ENCODE peak calls at places on chromosomes 11 and 22, in six cellular contexts. Z, A, D, Q, L and M are unnamed samples.

GRCh38 chr11:28133146-28133545 is 25.0 kb downstream of the METTL15 start:
- DNase-seq in Q (no peak), L (peak), D (no peak), Z (no peak), A (peak), M (peak)

GRCh38 chr11:133934599-133935550 is 21.9 kb downstream of the IGSF9B start:
- DNase-seq in Q (no peak), L (peak), A (peak), D (peak), Z (peak), M (no peak)

GRCh38 chr11:72668645-72669347 is 5.4 kb downstream of the PDE2A start:
- DNase-seq in Q (no peak), Z (no peak), D (peak), L (no peak), A (no peak), M (no peak)

GRCh38 chr22:31193092-31193491 is 19.0 kb upstream of the LIMK2 start:
- DNase-seq in Z (no peak), L (no peak), A (no peak), D (peak), Q (no peak), M (no peak)

GRCh38 chr11:94658386-94658785 is 91.2 kb downstream of the PIWIL4 start:
- DNase-seq in Q (no peak), Z (no peak), L (no peak), A (no peak), D (peak), M (no peak)

GRCh38 chr11:79493555-79494171 is 52.8 kb upstream of the TENM4 start:
- DNase-seq in Z (peak), Q (peak), D (peak), L (peak), A (peak), M (peak)

GRCh38 chr22:19691721-19692341 is 22.5 kb upstream of the SEPTIN5 start:
- DNase-seq in L (peak), D (peak), Z (no peak), Q (no peak), A (peak), M (peak)

GRCh38 chr11:47467372-47467771 is 18.4 kb upstream of the RAPSN start:
- DNase-seq in A (no peak), Z (peak), D (peak), L (no peak), Q (no peak), M (no peak)

GRCh38 chr11:28701760-28702449 is 593.7 kb downstream of the METTL15 start:
- DNase-seq in Q (no peak), L (peak), D (no peak), Z (no peak), A (no peak), M (no peak)

GRCh38 chr22:31122196-31122531 is 602 bp upstream of the INPP5J start:
- DNase-seq in A (no peak), D (no peak), Q (no peak), L (no peak), Z (no peak), M (no peak)

GRCh38 chr11:65432133-65432650 is 9.6 kb downstream of the NEAT1 start:
- DNase-seq in A (peak), D (no peak), Z (no peak), Q (no peak), L (peak), M (peak)

GRCh38 chr11:111910637-111911562 is 670 bp downstream of the CRYAB start:
- DNase-seq in Q (no peak), D (no peak), Z (no peak), L (no peak), A (no peak), M (no peak)

GRCh38 chr11:48172818-48173609 is 43.6 kb upstream of the OR4B1 start:
- DNase-seq in L (peak), A (peak), D (peak), Z (peak), Q (peak), M (peak)

GRCh38 chr11:34639545-34639944 is 18.7 kb downstream of the EHF start:
- DNase-seq in D (no peak), Z (peak), A (no peak), L (no peak), Q (no peak), M (no peak)

GRCh38 chr22:37486224-37486845 is at the start of gene MFNG:
- DNase-seq in L (no peak), D (peak), Q (peak), Z (peak), A (no peak), M (peak)

GRCh38 chr22:32644252-32645100 is 157.0 kb upstream of the TIMP3 start:
- DNase-seq in A (no peak), D (peak), Q (peak), L (peak), Z (peak), M (peak)

GRCh38 chr22:37765953-37766566 is 41.7 kb upstream of the GCAT start:
- DNase-seq in Z (no peak), Q (no peak), L (no peak), D (no peak), A (no peak), M (no peak)

GRCh38 chr11:124763156-124763947 is 1.3 kb upstream of the ESAM start:
- DNase-seq in D (peak), Z (peak), Q (peak), A (peak), L (peak), M (peak)
- H3K4me3 ChIP-seq in D (peak), Z (peak), Q (peak), A (peak), L (peak), M (peak)

GRCh38 chr22:36125994-36126531 is 34.5 kb downstream of the APOL3 start:
- DNase-seq in L (no peak), D (no peak), A (no peak), Q (no peak), Z (no peak), M (no peak)

GRCh38 chr22:36125434-36125833 is 35.1 kb downstream of the APOL3 start:
- DNase-seq in L (no peak), Z (no peak), D (no peak), A (no peak), Q (no peak), M (no peak)

GRCh38 chr22:36123673-36124630 is 36.6 kb downstream of the APOL3 start:
- DNase-seq in Q (peak), Z (peak), D (peak), L (peak), A (peak), M (peak)
- H3K4me3 ChIP-seq in Q (no peak), Z (peak), D (no peak), L (peak), A (peak), M (peak)

DNA sequence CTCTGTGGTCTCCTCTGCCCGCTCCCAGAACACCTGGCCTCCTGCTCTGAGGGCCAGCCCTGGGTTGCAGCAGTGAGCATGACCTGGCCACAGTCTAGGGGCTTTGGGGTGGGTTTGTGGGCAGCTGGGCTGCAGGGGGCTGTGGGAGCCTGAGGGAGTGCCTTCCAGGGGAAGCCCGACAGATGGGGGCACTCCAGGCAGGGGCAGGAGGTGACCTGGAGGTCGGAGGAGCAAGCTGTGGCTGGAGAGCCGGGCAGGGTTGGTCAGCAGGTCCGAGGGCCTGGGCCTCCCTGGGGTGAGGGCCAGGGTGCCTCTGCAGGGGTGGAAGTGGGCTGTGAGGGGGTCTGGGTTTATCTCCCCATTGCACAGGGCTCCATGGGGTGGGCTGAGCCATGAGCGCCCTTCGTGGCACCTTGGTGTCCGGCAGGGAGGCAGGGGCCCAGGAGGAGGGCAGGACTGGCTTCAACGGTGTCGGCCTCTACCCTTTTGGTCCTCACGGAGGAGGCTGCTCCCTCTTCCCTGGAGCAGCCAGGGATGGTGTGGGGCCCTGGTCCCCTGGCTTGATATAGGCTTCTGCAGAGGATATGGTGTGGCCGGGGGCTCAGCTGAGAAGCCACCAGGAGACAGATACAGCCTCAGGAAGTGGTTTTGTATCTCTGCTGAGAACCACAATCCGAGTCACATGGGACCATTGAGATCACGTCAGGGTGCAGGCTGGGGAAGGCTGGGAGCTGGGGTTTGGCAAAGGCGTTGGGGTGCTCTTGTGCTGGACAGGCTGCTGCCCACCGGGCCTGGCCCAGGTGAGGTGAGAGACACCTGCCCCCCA is 22.3 kb downstream of the KCNQ1 start:
- DNase-seq in D (peak), A (no peak), L (no peak), Z (peak), Q (no peak), M (no peak)
- H3K4me3 ChIP-seq in D (no peak), A (no peak), L (no peak), Z (no peak), Q (no peak), M (no peak)

GRCh38 chr11:9758676-9759518 is 95.0 kb downstream of the SWAP70 start:
- DNase-seq in D (peak), Q (peak), A (peak), Z (peak), L (peak), M (peak)
- H3K4me3 ChIP-seq in D (peak), Q (peak), A (peak), Z (peak), L (peak), M (peak)

GRCh38 chr11:131546218-131546895 is 175.9 kb downstream of the NTM start:
- DNase-seq in Q (no peak), Z (no peak), D (peak), L (no peak), A (no peak), M (no peak)
- H3K4me3 ChIP-seq in Q (no peak), Z (no peak), D (no peak), L (no peak), A (no peak), M (no peak)

DNA sequence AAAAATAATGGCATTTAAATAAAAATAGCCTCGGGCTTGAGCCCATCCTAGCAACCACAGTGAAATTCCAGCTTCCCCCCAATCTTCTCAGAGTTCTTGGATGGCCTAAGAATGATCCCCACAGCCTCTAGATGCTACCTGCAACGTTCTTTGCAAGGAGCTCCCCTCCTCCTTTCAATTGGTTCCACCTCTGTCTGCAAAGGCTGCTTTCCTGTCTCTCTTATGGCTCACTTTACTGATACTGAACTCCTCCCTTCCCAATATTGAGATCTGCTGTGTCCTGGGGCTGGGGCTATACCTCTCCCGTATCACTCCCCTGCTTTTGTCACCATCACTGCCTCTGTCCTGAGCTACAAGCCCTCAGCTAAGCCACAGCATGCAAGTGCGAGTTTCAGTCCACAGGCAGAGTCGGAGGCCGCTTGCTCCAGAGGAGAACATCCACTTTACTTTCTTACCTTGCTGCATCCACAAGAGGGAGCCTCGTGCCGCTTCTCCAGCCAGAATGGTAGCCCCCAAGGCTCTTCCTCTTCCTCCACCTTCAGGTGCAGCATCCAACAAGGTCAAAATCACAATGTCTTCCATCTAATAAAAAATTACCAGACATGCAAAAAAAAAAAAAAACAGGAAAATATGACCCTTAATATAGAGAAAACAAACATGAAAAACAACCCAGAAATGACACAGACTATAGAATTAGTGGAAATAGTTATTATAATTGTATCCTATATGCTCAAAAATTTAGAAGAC is 48.6 kb upstream of the TMEM45B start:
- DNase-seq in A (peak), Z (peak), L (peak), Q (no peak), D (peak), M (peak)
- H3K4me3 ChIP-seq in A (no peak), Z (no peak), L (no peak), Q (no peak), D (no peak), M (no peak)

DNA sequence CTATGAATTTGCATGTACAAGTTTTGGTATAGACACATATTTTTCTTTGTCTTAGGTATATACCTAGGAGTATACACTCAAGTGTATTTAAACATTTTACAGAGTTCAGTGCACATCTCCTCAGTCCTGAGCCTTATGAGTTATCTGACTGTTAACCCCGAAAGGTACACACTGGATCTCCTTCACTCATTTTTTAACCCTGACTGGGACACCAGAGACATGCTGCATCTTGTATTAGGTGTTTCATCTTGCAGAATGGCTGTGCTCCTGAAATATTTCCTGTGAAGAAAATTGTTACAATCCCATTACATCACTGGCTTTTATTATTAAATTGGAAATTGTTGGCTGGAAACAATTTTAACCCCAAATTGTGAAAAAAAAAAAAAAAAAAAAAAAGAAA is 15.3 kb downstream of the PARVA start:
- DNase-seq in Z (no peak), D (no peak), Q (no peak), L (no peak), A (no peak), M (no peak)
- H3K4me3 ChIP-seq in Z (no peak), D (no peak), Q (no peak), L (no peak), A (no peak), M (no peak)

GRCh38 chr11:19400296-19400695 is 159.6 kb upstream of the E2F8 start:
- DNase-seq in Q (no peak), A (no peak), Z (no peak), D (no peak), L (no peak), M (no peak)

GRCh38 chr11:19394525-19395016 is 153.8 kb upstream of the E2F8 start:
- DNase-seq in A (no peak), Q (no peak), Z (no peak), L (no peak), D (no peak), M (no peak)

GRCh38 chr11:19395050-19395449 is 154.3 kb upstream of the E2F8 start:
- DNase-seq in Z (no peak), L (no peak), A (no peak), Q (no peak), D (peak), M (no peak)

GRCh38 chr11:19398273-19398672 is 157.5 kb upstream of the E2F8 start:
- DNase-seq in D (peak), Q (no peak), A (peak), L (no peak), Z (no peak), M (peak)

GRCh38 chr11:19398772-19399542 is 158.2 kb upstream of the E2F8 start:
- DNase-seq in A (peak), L (peak), Z (no peak), D (peak), Q (peak), M (peak)
- H3K4me3 ChIP-seq in A (no peak), L (no peak), Z (no peak), D (no peak), Q (no peak), M (no peak)

GRCh38 chr11:67506426-67507032 is 1.4 kb upstream of the PITPNM1 start:
- DNase-seq in Q (peak), A (no peak), D (no peak), Z (peak), L (no peak), M (no peak)
- H3K4me3 ChIP-seq in Q (peak), A (no peak), D (peak), Z (peak), L (no peak), M (no peak)